ENCODE peak calls at places on chromosomes 13 and 19, in five cellular contexts. Q, T, U, W and Z are unnamed samples.

GRCh38 chr13:33263976-33264619 is 21.5 kb downstream of the STARD13 start:
- DNase-seq in Q (no peak), T (no peak), U (peak; percentile 30), W (no peak), Z (no peak)

GRCh38 chr19:31499826-31500539 is 150.7 kb upstream of the TSHZ3 start:
- DNase-seq in Q (no peak), T (no peak), U (no peak), W (no peak), Z (no peak)

GRCh38 chr13:50910483-50910805 is 853 bp downstream of the RNASEH2B start:
- DNase-seq in Q (peak; percentile 73), T (no peak), U (no peak), W (peak; percentile 16), Z (peak; percentile 60)

GRCh38 chr13:96551540-96551939 is 442.7 kb downstream of the OXGR1 start:
- DNase-seq in Q (no peak), T (no peak), U (no peak), W (no peak), Z (no peak)

GRCh38 chr13:48000559-48001126 is 430 bp downstream of the SUCLA2 start:
- DNase-seq in Q (no peak), T (no peak), U (peak; percentile 30), W (no peak), Z (no peak)

GRCh38 chr19:8390617-8390981 is 439 bp downstream of the RAB11B start:
- DNase-seq in Q (peak; percentile 96), T (peak; percentile 94), U (peak; percentile 97), W (peak; percentile 97), Z (peak; percentile 96)

GRCh38 chr13:95100525-95101121 is 200.6 kb downstream of the ABCC4 start:
- DNase-seq in Q (no peak), T (no peak), U (no peak), W (no peak), Z (no peak)

GRCh38 chr19:46859637-46860124 is 1.1 kb upstream of the ARHGAP35 start:
- DNase-seq in Q (peak; percentile 58), T (no peak), U (peak; percentile 76), W (peak; percentile 81), Z (no peak)

GRCh38 chr13:21060063-21060826 is 1.1 kb downstream of the LATS2 start:
- DNase-seq in Q (no peak), T (no peak), U (peak; percentile 72), W (peak; percentile 30), Z (peak; percentile 66)

GRCh38 chr19:38433268-38433733 is at the start of gene RYR1:
- DNase-seq in Q (peak; percentile 90), T (peak; percentile 53), U (peak; percentile 96), W (peak; percentile 36), Z (peak; percentile 27)

GRCh38 chr13:73958657-73959397 is 175.4 kb downstream of the KLF12 start:
- DNase-seq in Q (no peak), T (no peak), U (no peak), W (no peak), Z (no peak)

GRCh38 chr13:24649685-24650038 is 30.5 kb upstream of the ATP12A start:
- DNase-seq in Q (no peak), T (no peak), U (no peak), W (no peak), Z (no peak)

GRCh38 chr13:48176781-48177180 is 56.2 kb upstream of the ITM2B start:
- DNase-seq in Q (no peak), T (no peak), U (no peak), W (no peak), Z (no peak)

GRCh38 chr13:102555914-102556553 is 40.8 kb upstream of the TPP2 start:
- DNase-seq in Q (peak; percentile 47), T (no peak), U (no peak), W (no peak), Z (peak; percentile 42)

GRCh38 chr19:57537953-57538547 is 10.9 kb downstream of the ZNF549 start:
- DNase-seq in Q (no peak), T (no peak), U (no peak), W (no peak), Z (no peak)

GRCh38 chr13:39268398-39268797 is 230.1 kb downstream of the NHLRC3 start:
- DNase-seq in Q (no peak), T (no peak), U (no peak), W (no peak), Z (no peak)

GRCh38 chr13:24719139-24719538 is 38.9 kb downstream of the ATP12A start:
- DNase-seq in Q (no peak), T (no peak), U (no peak), W (no peak), Z (no peak)

GRCh38 chr19:10752237-10752912 is 34.5 kb downstream of the DNM2 start:
- DNase-seq in Q (no peak), T (no peak), U (no peak), W (no peak), Z (no peak)

GRCh38 chr19:13195678-13196077 is 45.5 kb downstream of the IER2 start:
- DNase-seq in Q (no peak), T (no peak), U (no peak), W (no peak), Z (peak; percentile 58)

GRCh38 chr13:66578305-66578704 is 651.8 kb downstream of the PCDH9 start:
- DNase-seq in Q (no peak), T (no peak), U (no peak), W (no peak), Z (no peak)

GRCh38 chr13:45369116-45369515 is 28.1 kb upstream of the TPT1 start:
- DNase-seq in Q (no peak), T (no peak), U (no peak), W (no peak), Z (no peak)

GRCh38 chr19:12208221-12208620 is 45.3 kb downstream of the ZNF136 start:
- DNase-seq in Q (no peak), T (no peak), U (no peak), W (no peak), Z (no peak)

GRCh38 chr13:27354379-27354778 is 70.0 kb upstream of the GTF3A start:
- DNase-seq in Q (no peak), T (no peak), U (no peak), W (no peak), Z (no peak)

GRCh38 chr19:38710928-38711725 is 33.1 kb downstream of the CAPN12 start:
- DNase-seq in Q (no peak), T (no peak), U (peak; percentile 52), W (no peak), Z (no peak)

GRCh38 chr13:106274551-106275208 is 260.8 kb downstream of the EFNB2 start:
- DNase-seq in Q (no peak), T (no peak), U (no peak), W (no peak), Z (no peak)

GRCh38 chr19:54465367-54466109 is 2.0 kb upstream of the LENG9 start:
- DNase-seq in Q (no peak), T (no peak), U (no peak), W (no peak), Z (no peak)
- H3K4me1 ChIP-seq in Q (no peaks in the 10 kb centered on the region), T (peaks cover 11% of the 10 kb centered on the region), U (peaks cover 25% of the 10 kb centered on the region), W (no peaks in the 10 kb centered on the region), Z (peaks cover 20% of the 10 kb centered on the region)

DNA sequence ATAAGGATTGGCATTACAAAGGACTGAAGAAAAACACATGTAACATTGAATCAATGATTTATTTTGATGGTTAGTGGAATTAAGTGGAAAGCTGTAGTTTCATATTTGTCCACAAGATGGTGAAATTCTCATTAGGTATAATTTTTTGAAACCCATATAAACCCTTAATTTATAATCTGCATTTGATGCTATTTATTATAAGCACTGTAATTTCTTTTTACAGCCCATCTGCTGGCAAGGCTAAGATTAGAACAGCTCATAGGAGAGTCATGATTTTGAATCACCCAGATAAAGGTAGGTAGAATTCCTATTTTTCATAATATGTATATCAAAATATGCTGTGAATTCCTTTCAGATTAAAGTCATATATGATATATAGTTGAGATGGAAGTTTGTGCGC is 62.2 kb downstream of the DNAJC15 start:
- DNase-seq in Q (peak; percentile 17), T (no peak), U (no peak), W (no peak), Z (no peak)
- TF ChIP-seq CTCF in Q (peak; percentile 79), T (peak; percentile 62), U (peak; percentile 46), W (peak; percentile 40), Z (peak; percentile 46)

GRCh38 chr19:1843646-1844394 is 4.5 kb downstream of the REXO1 start:
- DNase-seq in Q (no peak), T (no peak), U (no peak), W (no peak), Z (no peak)
- H3K4me1 ChIP-seq in Q (peaks cover 7% of the 10 kb centered on the region), T (peaks cover 50% of the 10 kb centered on the region), U (peaks cover 72% of the 10 kb centered on the region), W (peaks cover 6% of the 10 kb centered on the region), Z (peaks cover 4% of the 10 kb centered on the region)

GRCh38 chr13:60167121-60167520 is 3.4 kb upstream of the DIAPH3 start:
- DNase-seq in Q (no peak), T (no peak), U (no peak), W (no peak), Z (no peak)
- TF ChIP-seq CTCF in Q (no peak), T (no peak), U (no peak), W (no peak), Z (no peak)

GRCh38 chr19:4707322-4707721 is 16.3 kb downstream of the DPP9 start:
- DNase-seq in Q (no peak), T (no peak), U (peak; percentile 69), W (no peak), Z (no peak)
- H3K4me1 ChIP-seq in Q (no peaks in the 10 kb centered on the region), T (peaks cover 31% of the 10 kb centered on the region), U (peaks cover 83% of the 10 kb centered on the region), W (no peaks in the 10 kb centered on the region), Z (peaks cover 13% of the 10 kb centered on the region)

GRCh38 chr13:98033277-98034247 is 80.1 kb downstream of the IPO5 start:
- DNase-seq in Q (peak; percentile 39), T (no peak), U (no peak), W (peak; percentile 20), Z (peak; percentile 57)
- TF ChIP-seq CTCF in Q (peak; percentile 49), T (no peak), U (no peak), W (peak; percentile 24), Z (peak; percentile 57)

DNA sequence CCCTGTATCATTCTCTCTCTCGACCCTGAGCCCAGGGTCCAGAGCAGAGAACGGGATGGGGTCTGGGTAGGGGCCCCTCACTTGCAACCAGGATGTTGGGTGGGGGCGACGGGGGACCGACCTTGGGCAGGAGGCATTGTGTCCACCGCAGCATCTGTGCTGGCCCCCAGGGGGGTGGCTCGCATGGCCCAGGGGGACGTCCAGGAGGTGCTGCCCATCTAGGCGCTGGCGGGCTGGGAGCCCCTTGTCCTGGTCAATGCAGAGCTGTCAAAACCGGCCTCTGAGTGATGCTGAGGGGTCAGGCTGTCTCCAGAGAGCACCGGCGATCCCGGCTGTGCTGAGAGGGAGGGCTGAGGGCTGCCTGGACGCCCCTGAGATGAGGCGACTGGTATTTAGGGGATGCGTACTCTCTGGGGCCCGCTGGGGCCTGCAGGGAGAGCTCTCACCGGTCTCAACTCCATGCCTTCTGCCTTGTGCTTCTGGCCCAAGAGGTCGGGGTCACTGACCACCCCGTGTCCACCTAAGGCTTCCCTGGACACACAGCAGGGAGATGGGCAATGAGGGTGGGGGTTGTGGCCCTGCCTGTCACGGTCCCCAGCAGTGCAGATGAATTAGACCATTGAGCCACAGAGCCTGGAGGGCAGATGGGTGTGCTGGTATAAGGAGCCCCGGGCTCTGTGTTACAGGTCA is 8.5 kb downstream of the RPS9 start:
- DNase-seq in Q (peak; percentile 62), T (no peak), U (no peak), W (no peak), Z (peak; percentile 65)
- H3K4me1 ChIP-seq in Q (peaks cover 25% of the 10 kb centered on the region), T (no peaks in the 10 kb centered on the region), U (peaks cover 55% of the 10 kb centered on the region), W (no peaks in the 10 kb centered on the region), Z (peaks cover 72% of the 10 kb centered on the region)